ENCODE peak calls at places on chromosomes 1 and 21, in five cellular contexts. X is NCI-H1092; A is activated naive CD8-positive, alpha-beta T cell treated with anti-CD3 and anti-CD28 coated beads, Interleukin-2, amount 50 U/mL, for 16 hours; D is HepG2; T is OCI-LY7. H is an unnamed sample.

GRCh38 chr21:45116066-45116465 is 41.7 kb downstream of the ADARB1 start:
- DNase-seq in X (no peak), A (no peak), D (no peak), T (no peak), H (no peak)

GRCh38 chr1:212700892-212701819 is 1.5 kb upstream of the BATF3 start:
- DNase-seq in X (peak), A (no peak), D (no peak), T (peak), H (peak)

GRCh38 chr21:37628362-37628761 is 261.8 kb downstream of the DYRK1A start:
- DNase-seq in X (no peak), A (no peak), D (no peak), T (no peak), H (no peak)

GRCh38 chr1:25799758-25800537 is at the start of gene SELENON:
- DNase-seq in X (peak), A (no peak), D (peak), T (peak), H (no peak)

GRCh38 chr1:236421022-236421421 is 26.9 kb downstream of the EDARADD start:
- DNase-seq in X (no peak), A (no peak), D (peak), T (no peak), H (no peak)

GRCh38 chr1:40382110-40382464 is 8.6 kb downstream of the SMAP2 start:
- DNase-seq in X (no peak), A (no peak), D (no peak), T (no peak), H (no peak)

GRCh38 chr1:73980324-73981040 is 217.5 kb downstream of the LRRIQ3 start:
- DNase-seq in X (no peak), A (no peak), D (peak), T (no peak), H (no peak)

GRCh38 chr1:113531321-113531720 is 141.0 kb downstream of the MAGI3 start:
- DNase-seq in X (no peak), A (no peak), D (no peak), T (no peak), H (no peak)

GRCh38 chr1:226001852-226002666 is 2.9 kb upstream of the SDE2 start:
- DNase-seq in X (no peak), A (no peak), D (peak), T (peak), H (no peak)

GRCh38 chr1:224623310-224623714 is 7.2 kb downstream of the CNIH3 start:
- DNase-seq in X (no peak), A (no peak), D (no peak), T (no peak), H (no peak)

H was measured in type B pancreatic cell.